ENCODE peak calls at places on chromosomes 16 and 17, in nine cellular contexts. X, Y, F, C, Z, K, M, D and H are unnamed samples.

GRCh38 chr17:32697728-32698625 is 178.9 kb downstream of the MYO1D start:
- DNase-seq in Z (no peak), K (no peak), Y (no peak), F (no peak), X (no peak), D (no peak), C (no peak), M (no peak), H (no peak)

GRCh38 chr17:41415833-41416335 is 8.5 kb downstream of the KRT37 start:
- DNase-seq in Y (no peak), M (no peak), C (no peak), F (no peak), D (no peak), X (no peak), Z (peak), K (no peak), H (no peak)

GRCh38 chr17:75739801-75740200 is 18.5 kb downstream of the ITGB4 start:
- DNase-seq in Y (no peak), M (no peak), F (no peak), C (no peak), K (no peak), Z (no peak), X (no peak), D (no peak), H (no peak)

GRCh38 chr17:56290486-56291118 is 137.3 kb downstream of the ANKFN1 start:
- DNase-seq in Y (no peak), K (no peak), X (no peak), Z (peak), D (no peak), M (no peak), F (no peak), C (no peak), H (no peak)

GRCh38 chr16:63527404-63527803 is 1491.2 kb upstream of the CDH8 start:
- DNase-seq in X (no peak), D (no peak), C (no peak), Y (no peak), M (no peak), Z (no peak), F (no peak), K (no peak), H (no peak)

GRCh38 chr17:66970797-66971196 is 6.3 kb downstream of the CACNG4 start:
- DNase-seq in D (no peak), C (no peak), M (no peak), X (no peak), K (no peak), Z (no peak), F (no peak), Y (no peak), H (no peak)

GRCh38 chr16:28187595-28188004 is 24.2 kb downstream of the XPO6 start:
- DNase-seq in K (no peak), C (no peak), F (no peak), X (no peak), D (no peak), M (no peak), Z (no peak), Y (no peak), H (no peak)

GRCh38 chr16:8647721-8648318 is 26.3 kb downstream of the METTL22 start:
- DNase-seq in D (no peak), C (no peak), F (no peak), Y (no peak), Z (no peak), K (no peak), X (no peak), M (no peak), H (no peak)

GRCh38 chr16:10548404-10548803 is 32.0 kb downstream of the EMP2 start:
- DNase-seq in Z (no peak), X (no peak), M (no peak), F (no peak), C (no peak), Y (no peak), K (no peak), D (no peak), H (no peak)

GRCh38 chr17:32298298-32298697 is 32.7 kb downstream of the RHBDL3 start:
- DNase-seq in X (no peak), D (no peak), Z (no peak), K (no peak), Y (no peak), F (no peak), M (no peak), C (no peak), H (no peak)

GRCh38 chr17:72683506-72684404 is 408.7 kb downstream of the SLC39A11 start:
- DNase-seq in Z (peak), X (no peak), Y (no peak), K (no peak), D (peak), F (no peak), C (peak), M (no peak), H (no peak)

GRCh38 chr16:50741225-50741807 is 570 bp upstream of the CYLD start:
- DNase-seq in Z (no peak), D (peak), C (peak), Y (no peak), K (peak), X (no peak), M (no peak), F (no peak), H (no peak)

GRCh38 chr17:32123782-32124181 is 18.5 kb upstream of the RHOT1 start:
- DNase-seq in Z (no peak), F (no peak), Y (no peak), D (peak), C (no peak), M (no peak), K (no peak), X (no peak), H (no peak)

GRCh38 chr16:31461921-31462804 is 2.9 kb downstream of the ARMC5 start:
- DNase-seq in C (peak), Y (no peak), F (no peak), X (no peak), D (peak), K (no peak), Z (no peak), M (no peak), H (no peak)

GRCh38 chr16:11004957-11005610 is 60.7 kb downstream of the CLEC16A start:
- DNase-seq in F (no peak), Y (no peak), D (no peak), C (no peak), X (no peak), Z (peak), M (no peak), K (no peak), H (no peak)

GRCh38 chr17:81666342-81667191 is at the start of the genes CCDC137 and OXLD1:
- DNase-seq in Y (peak), D (peak), M (peak), Z (peak), X (peak), C (peak), K (peak), F (peak), H (peak)

GRCh38 chr17:67441052-67441738 is 64.1 kb downstream of the PITPNC1 start:
- DNase-seq in X (peak), Y (no peak), C (peak), D (no peak), K (peak), F (peak), M (peak), Z (peak), H (peak)

GRCh38 chr17:6070280-6070894 is at the start of gene WSCD1:
- DNase-seq in D (peak), Y (no peak), M (no peak), K (peak), F (no peak), C (no peak), Z (no peak), X (no peak), H (peak)

GRCh38 chr17:82407255-82407654 is 10.9 kb upstream of the HEXD start:
- DNase-seq in M (no peak), X (no peak), D (peak), F (no peak), Z (no peak), C (no peak), K (peak), Y (peak), H (peak)

GRCh38 chr16:3305109-3306068 is at the start of the genes TIGD7 and ZNF75A:
- DNase-seq in Z (peak), F (peak), X (peak), C (peak), K (peak), D (peak), M (peak), Y (peak), H (peak)

GRCh38 chr16:89700649-89701424 is 668 bp downstream of the SPATA2L start:
- DNase-seq in C (peak), Z (peak), X (no peak), M (no peak), F (peak), D (peak), Y (no peak), K (peak), H (peak)

GRCh38 chr17:58236394-58236793 is 2.0 kb upstream of the LPO start:
- DNase-seq in Z (no peak), C (no peak), X (no peak), K (no peak), D (no peak), F (no peak), M (no peak), Y (no peak), H (no peak)

GRCh38 chr17:37671813-37672544 is 28.7 kb upstream of the DDX52 start:
- DNase-seq in C (no peak), X (no peak), Z (peak), F (no peak), K (no peak), M (no peak), Y (no peak), D (no peak), H (no peak)

GRCh38 chr16:57341441-57342303 is 16.9 kb upstream of the CCL22 start:
- DNase-seq in K (no peak), M (no peak), Y (no peak), Z (peak), X (no peak), F (no peak), C (no peak), D (no peak), H (no peak)

GRCh38 chr17:35889818-35890773 is 9.9 kb upstream of the CCL5 start:
- DNase-seq in Y (peak), F (no peak), M (no peak), C (no peak), K (peak), Z (peak), X (no peak), D (no peak), H (no peak)

GRCh38 chr17:61289408-61290385 is 109.9 kb upstream of the TBX2 start:
- DNase-seq in F (no peak), Y (no peak), M (no peak), D (no peak), C (no peak), X (no peak), Z (no peak), K (no peak), H (no peak)

GRCh38 chr16:71746442-71747046 is 22.0 kb upstream of the PHLPP2 start:
- DNase-seq in M (no peak), X (no peak), D (no peak), Y (no peak), K (no peak), C (no peak), Z (peak), F (no peak), H (no peak)

GRCh38 chr17:46790216-46790615 is 28.3 kb downstream of the WNT3 start:
- DNase-seq in X (no peak), F (no peak), Y (no peak), Z (no peak), D (no peak), M (no peak), C (no peak), K (no peak), H (no peak)